ENCODE peak calls at places on chromosomes 12 and 14, in ten cellular contexts. S, Z, P, U, N, A, W, K, R and X are unnamed samples.

GRCh38 chr12:15863258-15863835 is 18.8 kb upstream of the STRAP start:
- DNase-seq in S (no peak), Z (no peak), P (no peak), U (no peak), N (no peak), A (peak), W (no peak), K (no peak), R (no peak), X (no peak)

GRCh38 chr12:19454837-19455236 is 15.5 kb downstream of the AEBP2 start:
- DNase-seq in S (no peak), Z (no peak), P (no peak), U (no peak), N (no peak), A (no peak), W (no peak), K (no peak), R (no peak), X (no peak)

GRCh38 chr12:53454710-53455109 is 2.8 kb downstream of the PCBP2 start:
- DNase-seq in S (no peak), Z (no peak), P (no peak), U (no peak), N (no peak), A (no peak), W (no peak), K (no peak), R (no peak), X (no peak)

GRCh38 chr14:104277416-104278213 is 139.2 kb downstream of the KIF26A start:
- DNase-seq in S (peak), Z (no peak), P (no peak), U (peak), N (no peak), A (no peak), W (peak), K (no peak), R (no peak), X (peak)

GRCh38 chr12:25550186-25550585 is 2.9 kb downstream of the LMNTD1 start:
- DNase-seq in S (no peak), Z (no peak), P (no peak), U (no peak), N (no peak), A (peak), W (no peak), K (no peak), R (no peak), X (no peak)

GRCh38 chr12:76340680-76341435 is 7.4 kb downstream of the BBS10 start:
- DNase-seq in S (no peak), Z (no peak), P (no peak), U (no peak), N (no peak), A (no peak), W (no peak), K (no peak), R (no peak), X (no peak)

GRCh38 chr14:102325791-102326345 is 6.3 kb downstream of the ZNF839 start:
- DNase-seq in S (peak), Z (no peak), P (no peak), U (peak), N (no peak), A (no peak), W (no peak), K (no peak), R (no peak), X (no peak)

GRCh38 chr12:66154776-66155175 is 15.0 kb downstream of the TMBIM4 start:
- DNase-seq in S (no peak), Z (no peak), P (no peak), U (no peak), N (no peak), A (no peak), W (no peak), K (no peak), R (no peak), X (no peak)

GRCh38 chr14:45253754-45254300 is 825 bp upstream of the MIS18BP1 start:
- DNase-seq in S (peak), Z (peak), P (no peak), U (peak), N (no peak), A (peak), W (no peak), K (no peak), R (no peak), X (peak)

GRCh38 chr12:86264451-86265328 is 8.5 kb upstream of the MGAT4C start:
- DNase-seq in S (peak), Z (no peak), P (peak), U (no peak), N (no peak), A (no peak), W (no peak), K (no peak), R (no peak), X (peak)

GRCh38 chr12:124737040-124737419 is 126.6 kb downstream of the SCARB1 start:
- DNase-seq in S (peak), Z (no peak), P (no peak), U (no peak), N (no peak), A (peak), W (no peak), K (no peak), R (no peak), X (peak)

GRCh38 chr14:72790887-72791566 is 102.9 kb downstream of the DPF3 start:
- DNase-seq in S (peak), Z (no peak), P (no peak), U (no peak), N (no peak), A (no peak), W (no peak), K (no peak), R (no peak), X (no peak)

GRCh38 chr14:93343266-93343665 is 3.7 kb upstream of the COX8C start:
- DNase-seq in S (no peak), Z (no peak), P (no peak), U (no peak), N (no peak), A (no peak), W (no peak), K (no peak), R (no peak), X (no peak)

GRCh38 chr12:103928736-103929050 is 1.5 kb upstream of the HSP90B1 start:
- DNase-seq in S (peak), Z (no peak), P (no peak), U (peak), N (no peak), A (no peak), W (peak), K (no peak), R (no peak), X (peak)

GRCh38 chr14:89037065-89037464 is 212.6 kb downstream of the TTC8 start:
- DNase-seq in S (no peak), Z (no peak), P (no peak), U (no peak), N (no peak), A (no peak), W (no peak), K (no peak), R (no peak), X (no peak)

GRCh38 chr12:105020241-105020962 is 34.3 kb downstream of the NOPCHAP1 start:
- DNase-seq in S (no peak), Z (no peak), P (peak), U (no peak), N (no peak), A (no peak), W (no peak), K (no peak), R (no peak), X (no peak)

GRCh38 chr12:115451785-115452736 is 768.1 kb upstream of the TBX3 start:
- DNase-seq in S (peak), Z (peak), P (peak), U (no peak), N (no peak), A (no peak), W (no peak), K (no peak), R (peak), X (peak)

GRCh38 chr14:104187931-104188726 is 49.7 kb downstream of the KIF26A start:
- DNase-seq in S (no peak), Z (no peak), P (no peak), U (no peak), N (no peak), A (no peak), W (no peak), K (no peak), R (no peak), X (no peak)

GRCh38 chr12:119715268-119715620 is 47.3 kb downstream of the PRKAB1 start:
- DNase-seq in S (no peak), Z (peak), P (no peak), U (no peak), N (no peak), A (peak), W (no peak), K (no peak), R (no peak), X (no peak)

GRCh38 chr12:96776908-96777307 is 130.1 kb upstream of the NEDD1 start:
- DNase-seq in S (no peak), Z (no peak), P (no peak), U (no peak), N (no peak), A (no peak), W (no peak), K (no peak), R (no peak), X (no peak)

GRCh38 chr14:65877631-65878030 is 465.1 kb downstream of the FUT8 start:
- DNase-seq in S (no peak), Z (no peak), P (no peak), U (no peak), N (no peak), A (no peak), W (no peak), K (no peak), R (no peak), X (no peak)

GRCh38 chr12:132326646-132327045 is 2.7 kb downstream of the GALNT9 start:
- DNase-seq in S (no peak), Z (no peak), P (no peak), U (no peak), N (no peak), A (no peak), W (no peak), K (no peak), R (no peak), X (no peak)

GRCh38 chr14:59215353-59215752 is 26.9 kb downstream of the DAAM1 start:
- DNase-seq in S (peak), Z (no peak), P (no peak), U (peak), N (no peak), A (peak), W (no peak), K (peak), R (no peak), X (no peak)

GRCh38 chr12:132415456-132416120 is 74.4 kb upstream of the FBRSL1 start:
- DNase-seq in S (no peak), Z (no peak), P (no peak), U (no peak), N (no peak), A (no peak), W (no peak), K (no peak), R (no peak), X (no peak)

GRCh38 chr14:104845033-104845666 is 19.9 kb upstream of the CEP170B start:
- DNase-seq in S (no peak), Z (no peak), P (no peak), U (peak), N (no peak), A (no peak), W (no peak), K (no peak), R (no peak), X (no peak)

GRCh38 chr12:19053999-19054398 is 75.5 kb upstream of the PLEKHA5 start:
- DNase-seq in S (no peak), Z (no peak), P (no peak), U (no peak), N (no peak), A (no peak), W (no peak), K (no peak), R (no peak), X (no peak)

GRCh38 chr14:90620540-90621204 is 195.6 kb downstream of the TTC7B start:
- DNase-seq in S (no peak), Z (no peak), P (peak), U (no peak), N (no peak), A (no peak), W (no peak), K (no peak), R (no peak), X (peak)

GRCh38 chr12:22879203-22879602 is 254.2 kb downstream of the ETNK1 start:
- DNase-seq in S (no peak), Z (no peak), P (no peak), U (no peak), N (no peak), A (no peak), W (no peak), K (no peak), R (no peak), X (no peak)

GRCh38 chr14:75231320-75231719 is 47.3 kb upstream of the FOS start:
- DNase-seq in S (no peak), Z (no peak), P (no peak), U (peak), N (no peak), A (no peak), W (no peak), K (no peak), R (no peak), X (no peak)